ENCODE peak calls at places on chromosomes 7 and 10, in nine cellular contexts. B is heart right ventricle, L is body of pancreas, H is choroid plexus epithelial cell, U is ovary, F is stomach, O is testis, J is left ventricle myocardium inferior, A is cardiac fibroblast. C is an unnamed sample.

GRCh38 chr7:31744294-31744874 is 57.4 kb downstream of the PPP1R17 start:
- DNase-seq in B (peak), L (peak), H (peak), U (peak), F (peak), O (peak), J (peak), A (peak), C (peak)

GRCh38 chr10:101650841-101651240 is 44.1 kb downstream of the FBXW4 start:
- DNase-seq in B (no peak), L (no peak), H (no peak), U (no peak), F (no peak), O (no peak), J (no peak), A (no peak), C (no peak)

GRCh38 chr10:15290671-15291070 is 80.4 kb downstream of the FAM171A1 start:
- DNase-seq in B (no peak), L (no peak), H (no peak), U (no peak), F (no peak), O (no peak), J (no peak), A (no peak), C (no peak)

GRCh38 chr7:50632561-50633413 is 67.6 kb upstream of the DDC start:
- DNase-seq in B (no peak), L (peak), H (peak), U (no peak), F (peak), O (peak), J (no peak), A (peak), C (peak)

GRCh38 chr7:70092314-70093303 is 494.3 kb downstream of the AUTS2 start:
- DNase-seq in B (peak), L (no peak), H (peak), U (peak), F (no peak), O (peak), J (peak), A (peak), C (no peak)

GRCh38 chr10:10794776-10795175 is 222.9 kb upstream of the CELF2 start:
- DNase-seq in B (no peak), L (no peak), H (peak), U (no peak), F (no peak), O (no peak), J (no peak), A (peak), C (no peak)

GRCh38 chr7:36958094-36958718 is 233.9 kb upstream of the AOAH start:
- DNase-seq in B (no peak), L (no peak), H (no peak), U (no peak), F (no peak), O (no peak), J (no peak), A (no peak), C (no peak)

GRCh38 chr7:79298145-79298760 is 155.2 kb downstream of the MAGI2 start:
- DNase-seq in B (peak), L (no peak), H (peak), U (peak), F (no peak), O (peak), J (no peak), A (peak), C (peak)

GRCh38 chr10:15405319-15405718 is 34.2 kb upstream of the FAM171A1 start:
- DNase-seq in B (no peak), L (no peak), H (no peak), U (no peak), F (no peak), O (no peak), J (no peak), A (no peak), C (no peak)

GRCh38 chr10:46550076-46550790 is 6.2 kb downstream of the GPRIN2 start:
- DNase-seq in B (peak), L (peak), H (no peak), U (peak), F (peak), O (peak), J (peak), A (no peak), C (peak)

GRCh38 chr10:71268247-71268691 is 50.8 kb upstream of the SLC29A3 start:
- DNase-seq in B (no peak), L (no peak), H (peak), U (no peak), F (no peak), O (peak), J (no peak), A (peak), C (peak)

GRCh38 chr10:129341131-129341530 is 125.9 kb upstream of the MGMT start:
- DNase-seq in B (no peak), L (no peak), H (no peak), U (no peak), F (no peak), O (no peak), J (no peak), A (no peak), C (no peak)

GRCh38 chr7:42406358-42406757 is 169.3 kb upstream of the GLI3 start:
- DNase-seq in B (no peak), L (no peak), H (no peak), U (no peak), F (no peak), O (no peak), J (no peak), A (no peak), C (no peak)

GRCh38 chr10:71701733-71702132 is 17.8 kb downstream of the C10orf105 start:
- DNase-seq in B (no peak), L (no peak), H (no peak), U (no peak), F (no peak), O (no peak), J (no peak), A (no peak), C (no peak)

GRCh38 chr10:44045020-44045419 is 339.9 kb downstream of the CXCL12 start:
- DNase-seq in B (peak), L (no peak), H (no peak), U (no peak), F (no peak), O (no peak), J (peak), A (no peak), C (no peak)

GRCh38 chr7:23295401-23295697 is 3.8 kb upstream of the MALSU1 start:
- DNase-seq in B (no peak), L (no peak), H (no peak), U (no peak), F (no peak), O (no peak), J (no peak), A (no peak), C (no peak)

GRCh38 chr7:5526190-5527037 is 102.8 kb upstream of the TNRC18 start:
- DNase-seq in B (peak), L (peak), H (peak), U (peak), F (peak), O (peak), J (peak), A (peak), C (peak)

GRCh38 chr10:90751107-90751997 is 106.5 kb downstream of the HTR7 start:
- DNase-seq in B (no peak), L (peak), H (peak), U (no peak), F (no peak), O (peak), J (no peak), A (peak), C (peak)

GRCh38 chr7:142303650-142304049 is 45.8 kb upstream of the PRSS58 start:
- DNase-seq in B (no peak), L (no peak), H (no peak), U (no peak), F (no peak), O (no peak), J (no peak), A (no peak), C (no peak)

GRCh38 chr7:36079446-36080025 is 73.5 kb upstream of the EEPD1 start:
- DNase-seq in B (no peak), L (no peak), H (peak), U (no peak), F (no peak), O (no peak), J (no peak), A (no peak), C (no peak)

DNA sequence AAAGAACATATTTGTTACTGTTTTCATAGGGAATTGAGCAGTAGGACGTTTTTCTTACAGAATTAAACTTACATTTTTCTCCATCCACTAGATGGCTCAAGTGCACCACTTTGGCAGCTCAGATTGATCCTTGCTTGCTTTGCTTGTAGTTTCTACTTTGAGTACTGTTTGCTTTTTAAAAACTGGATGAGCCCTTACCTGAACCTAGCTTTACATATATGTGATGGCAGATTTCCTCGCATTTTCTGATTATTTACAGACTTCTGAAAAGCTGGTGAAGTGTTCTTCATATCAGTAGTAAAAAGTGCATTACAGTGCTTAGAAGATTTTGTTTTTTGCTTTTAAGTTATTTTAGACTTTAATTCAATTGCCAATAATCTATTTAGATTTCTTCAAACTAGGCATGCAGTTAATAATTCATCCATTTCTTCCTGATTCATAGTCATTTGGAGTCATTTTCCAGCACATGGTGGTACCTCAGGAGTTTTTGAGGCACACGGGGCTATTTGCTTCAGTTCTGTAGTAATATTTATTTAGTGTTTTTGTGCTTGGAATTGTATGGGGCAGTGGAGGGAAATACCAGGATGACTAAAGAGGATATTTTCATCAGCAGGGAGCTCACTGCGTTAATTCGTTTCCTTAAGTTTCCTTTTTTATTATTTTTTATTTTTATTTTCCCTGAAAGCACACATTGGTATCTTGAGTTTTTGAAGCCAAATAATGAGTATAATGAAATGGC is 57.3 kb downstream of the MAPK8 start:
- DNase-seq in B (peak), L (peak), H (peak), U (no peak), F (peak), O (peak), J (no peak), A (peak), C (peak)
- TF ChIP-seq CTCF in B (peak), L (peak), H (peak), U (peak), F (no peak), O (peak), J (peak), A (peak), C (peak)

DNA sequence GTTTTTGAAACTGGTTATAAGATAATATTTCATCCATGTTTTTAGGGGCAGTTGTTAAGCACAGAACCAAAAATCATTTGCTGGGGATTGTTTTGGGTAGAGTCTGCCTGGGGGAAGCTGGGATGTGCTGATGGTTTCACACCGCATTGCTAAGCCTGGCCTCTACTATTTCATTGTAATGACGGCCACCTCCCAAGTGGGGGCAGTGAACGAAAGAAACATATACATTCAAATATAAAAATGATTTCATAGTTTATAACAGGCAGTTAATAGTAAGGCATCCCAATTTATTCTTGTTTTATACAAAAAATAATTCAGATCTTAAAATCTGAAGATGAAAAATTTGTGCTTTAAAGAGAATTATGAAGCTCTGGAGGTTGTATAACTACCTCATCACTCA is 750.8 kb downstream of the REEP3 start:
- DNase-seq in B (no peak), L (no peak), H (no peak), U (no peak), F (no peak), O (no peak), J (no peak), A (no peak), C (peak)
- TF ChIP-seq CTCF in B (no peak), L (no peak), H (no peak), U (no peak), F (no peak), O (no peak), J (no peak), A (no peak), C (peak)

DNA sequence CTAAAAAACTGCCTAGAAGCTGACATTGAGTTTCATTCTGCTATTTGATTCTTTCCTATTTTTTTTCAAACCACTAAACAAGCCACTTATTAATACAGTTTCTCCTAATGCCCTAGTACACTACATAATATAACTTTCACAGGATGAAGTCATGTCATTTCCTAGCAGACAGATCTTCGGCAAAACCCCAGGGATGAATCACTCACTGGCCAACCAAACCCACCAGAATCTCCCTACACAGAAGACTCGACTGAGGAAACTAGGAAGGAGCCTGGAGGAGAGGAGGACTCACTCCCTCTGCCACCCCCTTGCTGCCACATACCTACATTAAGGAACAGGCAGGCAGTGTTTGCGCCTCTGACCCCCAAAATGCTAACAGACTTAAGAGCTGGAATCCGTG is 33.4 kb downstream of the XPNPEP1 start:
- DNase-seq in B (no peak), L (no peak), H (peak), U (no peak), F (no peak), O (no peak), J (no peak), A (peak), C (no peak)
- TF ChIP-seq CTCF in B (no peak), L (no peak), H (peak), U (no peak), F (no peak), O (no peak), J (no peak), A (peak), C (no peak)

DNA sequence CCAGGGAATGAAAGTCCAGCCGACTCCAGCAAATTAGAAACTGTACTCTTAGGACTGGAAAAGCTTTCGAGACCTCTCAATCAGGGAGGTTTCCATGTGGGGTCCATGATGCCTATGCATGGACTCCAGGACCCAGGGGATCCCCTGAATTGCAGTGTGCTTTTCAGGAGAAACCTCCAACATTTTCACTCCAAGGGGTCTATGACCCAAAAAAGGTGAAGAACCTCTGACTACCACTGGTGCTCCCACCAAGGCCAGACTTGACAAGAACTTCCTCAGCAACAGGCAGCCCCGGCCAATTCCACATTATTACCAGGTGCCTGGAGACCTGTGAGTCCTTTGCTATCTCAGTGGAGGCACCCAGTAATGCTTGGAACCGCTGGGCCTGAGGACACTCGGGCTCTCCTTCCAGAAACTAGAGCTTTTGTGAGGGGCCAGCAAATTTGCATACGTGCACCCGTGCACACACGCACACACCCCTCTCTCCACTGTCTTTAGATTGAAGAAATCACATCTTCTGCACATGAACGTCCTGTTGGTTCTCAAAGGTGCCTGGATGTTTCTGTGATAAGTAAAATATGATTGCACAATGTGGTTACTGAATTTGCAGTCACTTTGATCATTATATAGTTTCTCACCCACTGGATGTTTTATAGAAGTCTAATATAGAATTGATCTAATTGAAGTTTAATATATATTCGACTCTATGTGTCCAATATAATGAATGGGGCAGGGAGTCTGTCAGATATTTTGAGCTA is 54.7 kb downstream of the SYPL1 start:
- DNase-seq in B (no peak), L (no peak), H (no peak), U (no peak), F (no peak), O (no peak), J (no peak), A (no peak), C (no peak)
- TF ChIP-seq CTCF in B (no peak), L (no peak), H (no peak), U (peak), F (no peak), O (no peak), J (peak), A (no peak), C (no peak)

DNA sequence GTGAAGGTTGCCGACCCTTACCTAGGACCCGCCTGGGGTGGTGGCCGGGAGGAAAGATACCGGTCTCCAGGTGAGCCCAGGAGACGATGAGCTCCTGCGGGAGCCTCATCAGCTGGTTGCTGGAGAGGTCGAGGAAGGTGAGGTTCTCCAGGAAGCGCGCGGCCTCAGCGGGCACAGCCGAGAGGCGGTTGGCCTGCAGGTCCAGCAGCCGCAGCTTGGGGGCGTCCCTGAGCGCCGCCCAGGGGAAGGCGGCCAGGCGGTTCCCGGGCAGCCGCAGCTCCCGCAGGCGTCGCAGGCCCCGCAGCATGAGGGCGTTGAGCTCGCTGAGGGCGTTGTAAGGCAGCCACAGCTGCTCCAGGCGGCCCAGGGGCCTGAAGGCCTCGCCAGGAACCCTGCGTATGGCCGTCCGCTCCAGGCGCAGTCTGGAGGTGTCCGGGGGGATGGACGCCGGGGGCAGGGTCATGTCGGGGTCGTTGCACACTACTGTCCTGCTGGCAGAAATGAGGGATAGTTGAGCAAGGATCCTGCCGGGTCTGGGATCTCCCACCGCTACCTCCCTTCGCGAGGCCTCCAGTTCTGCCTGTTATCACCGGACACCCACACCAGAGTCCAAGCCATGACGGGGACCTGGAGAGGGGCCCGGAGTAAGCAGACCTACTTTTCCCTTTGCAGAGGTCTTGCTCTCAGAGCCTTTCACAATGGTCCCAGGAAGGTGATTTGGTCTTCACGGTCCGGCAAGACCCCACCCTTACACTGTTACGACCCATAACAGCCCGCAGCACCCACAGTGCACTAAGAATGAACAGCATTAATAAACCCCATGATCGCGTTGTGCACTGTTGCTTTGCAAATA is 3.9 kb downstream of the LRIT1 start:
- DNase-seq in B (peak), L (no peak), H (no peak), U (no peak), F (no peak), O (peak), J (peak), A (no peak), C (no peak)
- TF ChIP-seq CTCF in B (peak), L (no peak), H (peak), U (no peak), F (no peak), O (no peak), J (peak), A (no peak), C (no peak)

GRCh38 chr7:18873674-18874341 is 243.6 kb downstream of the TWIST1 start:
- DNase-seq in B (no peak), L (no peak), H (peak), U (no peak), F (no peak), O (no peak), J (no peak), A (peak), C (no peak)
- TF ChIP-seq CTCF in B (no peak), L (no peak), H (peak), U (no peak), F (no peak), O (no peak), J (no peak), A (peak), C (peak)

GRCh38 chr10:23094786-23095403 is 484 bp upstream of the MSRB2 start:
- DNase-seq in B (no peak), L (no peak), H (no peak), U (no peak), F (no peak), O (no peak), J (no peak), A (no peak), C (no peak)

GRCh38 chr10:23095404-23095965 is at the start of gene MSRB2:
- DNase-seq in B (peak), L (peak), H (peak), U (peak), F (peak), O (peak), J (peak), A (peak), C (peak)

GRCh38 chr10:23099079-23099478 is 3.7 kb downstream of the MSRB2 start:
- DNase-seq in B (no peak), L (no peak), H (no peak), U (no peak), F (no peak), O (no peak), J (no peak), A (no peak), C (no peak)

GRCh38 chr10:23096814-23097549 is 1.6 kb downstream of the MSRB2 start:
- DNase-seq in B (no peak), L (no peak), H (peak), U (no peak), F (no peak), O (no peak), J (no peak), A (peak), C (no peak)

DNA sequence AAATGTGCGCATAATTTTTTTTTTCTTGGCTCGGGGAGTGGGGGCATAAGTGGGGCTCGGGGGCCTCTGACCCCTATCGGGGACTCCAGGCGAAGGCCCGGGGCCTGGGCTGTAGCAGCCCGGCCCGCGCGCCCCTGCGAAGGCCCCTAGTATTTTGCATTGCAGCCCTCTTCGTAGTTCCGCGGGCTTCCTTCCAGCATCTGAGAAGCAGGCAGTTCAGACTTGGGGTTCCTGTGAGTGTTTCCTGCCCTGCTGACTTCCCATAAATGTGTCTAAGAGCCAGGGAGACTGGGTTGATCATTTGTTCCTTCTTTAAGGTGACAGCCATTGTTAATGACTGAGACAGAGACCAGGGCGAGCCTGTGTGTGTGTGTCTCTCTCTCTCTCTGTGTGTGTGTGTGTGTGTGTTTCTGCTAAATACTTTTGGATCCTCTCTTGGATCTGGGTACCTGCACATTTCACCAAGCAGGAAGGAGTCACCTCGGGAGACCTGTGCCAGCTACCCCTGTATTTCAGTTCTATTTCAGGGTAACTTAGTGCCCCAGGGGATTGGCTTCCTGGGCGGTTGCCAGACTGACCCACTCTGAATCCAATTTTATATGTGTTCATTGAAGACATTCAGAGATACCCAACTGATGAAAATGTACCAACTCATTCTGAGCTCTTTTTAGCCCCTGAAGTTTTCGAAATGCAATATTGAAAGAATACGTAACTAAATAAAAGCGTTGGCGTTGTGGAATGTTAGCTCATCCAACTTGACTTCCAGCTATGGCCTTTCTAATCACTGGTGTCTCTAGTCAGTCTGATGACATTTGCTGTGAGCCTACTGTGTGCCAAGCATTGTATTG is 811 bp downstream of the MSRB2 start:
- DNase-seq in B (peak), L (peak), H (peak), U (peak), F (peak), O (peak), J (peak), A (peak), C (no peak)
- TF ChIP-seq CTCF in B (no peak), L (no peak), H (no peak), U (no peak), F (no peak), O (no peak), J (no peak), A (no peak), C (no peak)

C was measured in Calu3.